ENCODE peak calls at places on chromosome 17, in eight cellular contexts. One of them, this sample, is unnamed.

GRCh38 chr17:2174471-2175293 is 119.8 kb downstream of the HIC1 start:
- DNase-seq in left ventricle myocardium inferior: peak
- DNase-seq in fibroblast of lung: peak
- DNase-seq in left lung: no peak
- DNase-seq in thoracic aorta: no peak
- DNase-seq in tibial nerve: peak
- DNase-seq in brain microvascular endothelial cell: peak
- DNase-seq in HepG2: peak
- DNase-seq in this sample: no peak

GRCh38 chr17:27741361-27741861 is 58.9 kb downstream of the NOS2 start:
- DNase-seq in left ventricle myocardium inferior: no peak
- DNase-seq in fibroblast of lung: peak
- DNase-seq in left lung: no peak
- DNase-seq in thoracic aorta: no peak
- DNase-seq in tibial nerve: no peak
- DNase-seq in brain microvascular endothelial cell: no peak
- DNase-seq in HepG2: no peak
- DNase-seq in this sample: no peak

GRCh38 chr17:4592240-4593005 is 8.1 kb downstream of the SMTNL2 start:
- DNase-seq in left ventricle myocardium inferior: no peak
- DNase-seq in fibroblast of lung: no peak
- DNase-seq in left lung: no peak
- DNase-seq in thoracic aorta: no peak
- DNase-seq in tibial nerve: no peak
- DNase-seq in brain microvascular endothelial cell: no peak
- DNase-seq in HepG2: no peak
- DNase-seq in this sample: no peak

GRCh38 chr17:34171245-34171818 is 83.8 kb upstream of the CCL2 start:
- DNase-seq in left ventricle myocardium inferior: peak
- DNase-seq in fibroblast of lung: peak
- DNase-seq in left lung: no peak
- DNase-seq in thoracic aorta: no peak
- DNase-seq in tibial nerve: peak
- DNase-seq in brain microvascular endothelial cell: peak
- DNase-seq in HepG2: peak
- DNase-seq in this sample: peak

GRCh38 chr17:69828087-69828486 is 246.9 kb upstream of the KCNJ16 start:
- DNase-seq in left ventricle myocardium inferior: peak
- DNase-seq in fibroblast of lung: peak
- DNase-seq in left lung: no peak
- DNase-seq in thoracic aorta: no peak
- DNase-seq in tibial nerve: no peak
- DNase-seq in brain microvascular endothelial cell: peak
- DNase-seq in HepG2: no peak
- DNase-seq in this sample: no peak

GRCh38 chr17:37701424-37702020 is 43.3 kb downstream of the HNF1B start:
- DNase-seq in left ventricle myocardium inferior: no peak
- DNase-seq in fibroblast of lung: no peak
- DNase-seq in left lung: no peak
- DNase-seq in thoracic aorta: no peak
- DNase-seq in tibial nerve: no peak
- DNase-seq in brain microvascular endothelial cell: no peak
- DNase-seq in HepG2: no peak
- DNase-seq in this sample: no peak

GRCh38 chr17:41511130-41511529 is 5.7 kb upstream of the KRT13 start:
- DNase-seq in left ventricle myocardium inferior: no peak
- DNase-seq in fibroblast of lung: no peak
- DNase-seq in left lung: peak
- DNase-seq in thoracic aorta: no peak
- DNase-seq in tibial nerve: no peak
- DNase-seq in brain microvascular endothelial cell: no peak
- DNase-seq in HepG2: no peak
- DNase-seq in this sample: no peak

GRCh38 chr17:76007131-76007849 is 6.6 kb downstream of the CDK3 start:
- DNase-seq in left ventricle myocardium inferior: no peak
- DNase-seq in fibroblast of lung: no peak
- DNase-seq in left lung: peak
- DNase-seq in thoracic aorta: no peak
- DNase-seq in tibial nerve: no peak
- DNase-seq in brain microvascular endothelial cell: no peak
- DNase-seq in HepG2: no peak
- DNase-seq in this sample: no peak

GRCh38 chr17:30906101-30906911 is at the start of gene TEFM:
- DNase-seq in left ventricle myocardium inferior: peak
- DNase-seq in fibroblast of lung: peak
- DNase-seq in left lung: peak
- DNase-seq in thoracic aorta: peak
- DNase-seq in tibial nerve: peak
- DNase-seq in brain microvascular endothelial cell: peak
- DNase-seq in HepG2: peak
- DNase-seq in this sample: peak

GRCh38 chr17:60506312-60506711 is 19.7 kb downstream of the APPBP2 start:
- DNase-seq in left ventricle myocardium inferior: no peak
- DNase-seq in fibroblast of lung: peak
- DNase-seq in left lung: no peak
- DNase-seq in thoracic aorta: no peak
- DNase-seq in tibial nerve: no peak
- DNase-seq in brain microvascular endothelial cell: peak
- DNase-seq in HepG2: peak
- DNase-seq in this sample: no peak

GRCh38 chr17:52376137-52376536 is 217.6 kb upstream of the CA10 start:
- DNase-seq in left ventricle myocardium inferior: no peak
- DNase-seq in fibroblast of lung: no peak
- DNase-seq in left lung: no peak
- DNase-seq in thoracic aorta: no peak
- DNase-seq in tibial nerve: no peak
- DNase-seq in brain microvascular endothelial cell: no peak
- DNase-seq in HepG2: no peak
- DNase-seq in this sample: no peak

GRCh38 chr17:66348605-66349165 is 46.3 kb downstream of the PRKCA start:
- DNase-seq in left ventricle myocardium inferior: no peak
- DNase-seq in fibroblast of lung: peak
- DNase-seq in left lung: no peak
- DNase-seq in thoracic aorta: no peak
- DNase-seq in tibial nerve: no peak
- DNase-seq in brain microvascular endothelial cell: peak
- DNase-seq in HepG2: peak
- DNase-seq in this sample: peak

GRCh38 chr17:79485991-79486390 is 124.9 kb downstream of the RBFOX3 start:
- DNase-seq in left ventricle myocardium inferior: no peak
- DNase-seq in fibroblast of lung: no peak
- DNase-seq in left lung: peak
- DNase-seq in thoracic aorta: no peak
- DNase-seq in tibial nerve: no peak
- DNase-seq in brain microvascular endothelial cell: no peak
- DNase-seq in HepG2: no peak
- DNase-seq in this sample: no peak

GRCh38 chr17:60134396-60135159 is 15.2 kb upstream of the CA4 start:
- DNase-seq in left ventricle myocardium inferior: no peak
- DNase-seq in fibroblast of lung: peak
- DNase-seq in left lung: no peak
- DNase-seq in thoracic aorta: no peak
- DNase-seq in tibial nerve: no peak
- DNase-seq in brain microvascular endothelial cell: peak
- DNase-seq in HepG2: no peak
- DNase-seq in this sample: no peak

DNA sequence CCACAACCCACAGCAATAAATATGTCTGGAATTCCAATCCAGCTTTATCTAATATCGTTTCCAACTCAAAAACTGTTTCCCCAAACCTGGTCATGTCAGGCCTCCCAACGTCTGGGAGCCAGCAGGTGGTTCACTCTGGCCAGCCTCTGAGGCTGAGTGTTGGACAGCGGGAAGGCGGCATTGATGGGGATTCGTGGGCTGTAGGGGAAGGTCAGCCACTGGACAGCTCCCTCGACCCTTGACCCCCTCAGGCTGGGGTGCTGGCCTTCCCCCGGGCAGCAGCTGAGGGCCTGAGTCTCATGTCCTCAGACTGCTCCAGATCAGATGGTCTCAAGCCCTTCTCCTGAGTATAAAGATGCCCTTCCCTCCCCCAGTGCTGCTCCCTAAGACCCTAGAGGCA is 50.2 kb downstream of the SDK2 start:
- DNase-seq in left ventricle myocardium inferior: no peak
- DNase-seq in fibroblast of lung: no peak
- DNase-seq in left lung: no peak
- DNase-seq in thoracic aorta: no peak
- DNase-seq in tibial nerve: no peak
- DNase-seq in brain microvascular endothelial cell: no peak
- DNase-seq in HepG2: no peak
- DNase-seq in this sample: no peak
- H3K27ac ChIP-seq in left ventricle myocardium inferior: no peak
- H3K27ac ChIP-seq in fibroblast of lung: no peak
- H3K27ac ChIP-seq in left lung: no peak
- H3K27ac ChIP-seq in thoracic aorta: no peak
- H3K27ac ChIP-seq in tibial nerve: no peak
- H3K27ac ChIP-seq in brain microvascular endothelial cell: no peak
- H3K27ac ChIP-seq in HepG2: no peak
- H3K27ac ChIP-seq in this sample: no peak

GRCh38 chr17:39194089-39194984 is 3.1 kb downstream of the CACNB1 start:
- DNase-seq in left ventricle myocardium inferior: peak
- DNase-seq in fibroblast of lung: peak
- DNase-seq in left lung: no peak
- DNase-seq in thoracic aorta: peak
- DNase-seq in tibial nerve: no peak
- DNase-seq in brain microvascular endothelial cell: peak
- DNase-seq in HepG2: peak
- DNase-seq in this sample: no peak
- TF ChIP-seq CTCF in left ventricle myocardium inferior: peak
- TF ChIP-seq CTCF in fibroblast of lung: peak
- TF ChIP-seq CTCF in left lung: no peak
- TF ChIP-seq CTCF in thoracic aorta: peak
- TF ChIP-seq CTCF in tibial nerve: peak
- TF ChIP-seq CTCF in brain microvascular endothelial cell: peak
- TF ChIP-seq CTCF in HepG2: peak
- TF ChIP-seq CTCF in this sample: no peak

GRCh38 chr17:21163101-21163500 is 36.3 kb downstream of the DHRS7B start:
- DNase-seq in left ventricle myocardium inferior: no peak
- DNase-seq in fibroblast of lung: no peak
- DNase-seq in left lung: no peak
- DNase-seq in thoracic aorta: no peak
- DNase-seq in tibial nerve: no peak
- DNase-seq in brain microvascular endothelial cell: no peak
- DNase-seq in HepG2: no peak
- DNase-seq in this sample: no peak

GRCh38 chr17:21160401-21160800 is 33.6 kb downstream of the DHRS7B start:
- DNase-seq in left ventricle myocardium inferior: no peak
- DNase-seq in fibroblast of lung: no peak
- DNase-seq in left lung: no peak
- DNase-seq in thoracic aorta: no peak
- DNase-seq in tibial nerve: no peak
- DNase-seq in brain microvascular endothelial cell: no peak
- DNase-seq in HepG2: no peak
- DNase-seq in this sample: no peak

GRCh38 chr17:21164226-21165019 is 37.7 kb downstream of the DHRS7B start:
- DNase-seq in left ventricle myocardium inferior: no peak
- DNase-seq in fibroblast of lung: no peak
- DNase-seq in left lung: no peak
- DNase-seq in thoracic aorta: no peak
- DNase-seq in tibial nerve: no peak
- DNase-seq in brain microvascular endothelial cell: no peak
- DNase-seq in HepG2: no peak
- DNase-seq in this sample: no peak

GRCh38 chr17:21162394-21162775 is 35.6 kb downstream of the DHRS7B start:
- DNase-seq in left ventricle myocardium inferior: no peak
- DNase-seq in fibroblast of lung: no peak
- DNase-seq in left lung: no peak
- DNase-seq in thoracic aorta: no peak
- DNase-seq in tibial nerve: no peak
- DNase-seq in brain microvascular endothelial cell: peak
- DNase-seq in HepG2: no peak
- DNase-seq in this sample: no peak

GRCh38 chr17:21161498-21162393 is 35.0 kb downstream of the DHRS7B start:
- DNase-seq in left ventricle myocardium inferior: no peak
- DNase-seq in fibroblast of lung: peak
- DNase-seq in left lung: no peak
- DNase-seq in thoracic aorta: no peak
- DNase-seq in tibial nerve: no peak
- DNase-seq in brain microvascular endothelial cell: peak
- DNase-seq in HepG2: peak
- DNase-seq in this sample: no peak
- H3K27ac ChIP-seq in left ventricle myocardium inferior: peak
- H3K27ac ChIP-seq in fibroblast of lung: peak
- H3K27ac ChIP-seq in left lung: peak
- H3K27ac ChIP-seq in thoracic aorta: peak
- H3K27ac ChIP-seq in tibial nerve: no peak
- H3K27ac ChIP-seq in brain microvascular endothelial cell: peak
- H3K27ac ChIP-seq in HepG2: no peak
- H3K27ac ChIP-seq in this sample: no peak

GRCh38 chr17:62746941-62747340 is 61.2 kb downstream of the MARCHF10 start:
- DNase-seq in left ventricle myocardium inferior: no peak
- DNase-seq in fibroblast of lung: no peak
- DNase-seq in left lung: no peak
- DNase-seq in thoracic aorta: no peak
- DNase-seq in tibial nerve: no peak
- DNase-seq in brain microvascular endothelial cell: no peak
- DNase-seq in HepG2: no peak
- DNase-seq in this sample: no peak
- TF ChIP-seq CTCF in left ventricle myocardium inferior: no peak
- TF ChIP-seq CTCF in fibroblast of lung: no peak
- TF ChIP-seq CTCF in left lung: no peak
- TF ChIP-seq CTCF in thoracic aorta: no peak
- TF ChIP-seq CTCF in tibial nerve: no peak
- TF ChIP-seq CTCF in brain microvascular endothelial cell: no peak
- TF ChIP-seq CTCF in HepG2: no peak
- TF ChIP-seq CTCF in this sample: no peak

DNA sequence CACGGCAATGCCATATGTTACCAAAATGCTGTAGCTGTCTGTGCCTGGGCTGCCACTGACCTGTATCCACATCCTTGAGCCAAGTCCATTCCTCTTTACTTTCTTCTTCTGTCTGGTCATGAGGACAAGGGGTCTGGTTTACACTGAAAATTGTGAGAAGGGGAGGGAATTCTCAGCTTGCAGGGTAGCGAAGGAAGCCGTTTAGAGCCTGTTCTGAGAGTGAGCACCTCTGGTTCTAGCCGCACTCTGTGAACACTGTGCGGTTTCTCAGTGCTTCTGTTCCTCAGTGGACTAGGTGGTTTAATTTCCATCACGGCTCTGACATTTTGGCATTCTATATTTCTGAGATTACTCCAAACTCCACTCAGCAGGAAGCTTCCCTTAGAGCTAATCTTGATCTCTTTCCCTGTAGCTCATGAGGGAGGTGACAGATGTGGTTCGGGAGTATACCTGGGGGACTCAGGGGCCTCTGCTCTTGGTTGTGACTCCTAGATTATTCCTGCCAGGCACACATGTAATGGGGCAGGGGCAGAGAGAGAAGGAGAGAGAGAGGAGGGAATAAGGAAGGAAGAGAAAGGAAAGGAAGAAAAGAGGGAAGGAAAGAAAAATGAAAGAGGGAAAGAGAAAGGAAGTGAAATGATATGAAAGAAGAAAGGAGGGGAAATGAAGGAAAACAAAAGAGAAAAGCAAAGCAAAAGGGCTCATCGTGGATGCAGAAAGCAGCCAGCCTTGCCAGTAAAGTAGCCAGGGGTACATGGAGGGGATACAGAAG is 14.2 kb upstream of the TBX21 start:
- DNase-seq in left ventricle myocardium inferior: no peak
- DNase-seq in fibroblast of lung: no peak
- DNase-seq in left lung: no peak
- DNase-seq in thoracic aorta: no peak
- DNase-seq in tibial nerve: no peak
- DNase-seq in brain microvascular endothelial cell: no peak
- DNase-seq in HepG2: no peak
- DNase-seq in this sample: no peak
- H3K27ac ChIP-seq in left ventricle myocardium inferior: no peak
- H3K27ac ChIP-seq in fibroblast of lung: no peak
- H3K27ac ChIP-seq in left lung: no peak
- H3K27ac ChIP-seq in thoracic aorta: no peak
- H3K27ac ChIP-seq in tibial nerve: no peak
- H3K27ac ChIP-seq in brain microvascular endothelial cell: no peak
- H3K27ac ChIP-seq in HepG2: no peak
- H3K27ac ChIP-seq in this sample: no peak

This sample was measured in RWPE1.